ENCODE peak calls at places on chromosomes 16 and 17, in seven cellular contexts. H is fibroblast of the aortic adventitia, R is ascending aorta, J is NCI-H460, N is tibial artery, G is psoas muscle, Z is ELF-1. U is an unnamed sample.

GRCh38 chr16:14011006-14011405 is 60.1 kb upstream of the MRTFB start:
- DNase-seq in H (no peak), R (no peak), J (no peak), N (no peak), G (no peak), Z (no peak), U (no peak)

GRCh38 chr16:67029249-67030096 is 524 bp downstream of the CBFB start:
- DNase-seq in H (peak; percentile 60), R (no peak), J (no peak), N (peak; percentile 58), G (peak; percentile 68), Z (peak; percentile 52), U (peak; percentile 39)

GRCh38 chr17:32755045-32755805 is 121.7 kb downstream of the MYO1D start:
- DNase-seq in H (peak; percentile 78), R (no peak), J (peak; percentile 71), N (no peak), G (no peak), Z (no peak), U (no peak)

GRCh38 chr16:28040039-28040438 is 23.5 kb downstream of the GSG1L start:
- DNase-seq in H (no peak), R (no peak), J (no peak), N (no peak), G (no peak), Z (no peak), U (no peak)

GRCh38 chr17:31457391-31458234 is 66.1 kb downstream of the RAB11FIP4 start:
- DNase-seq in H (no peak), R (no peak), J (no peak), N (no peak), G (no peak), Z (peak; percentile 46), U (no peak)

GRCh38 chr17:34926661-34927060 is 34.6 kb downstream of the CCT6B start:
- DNase-seq in H (no peak), R (no peak), J (no peak), N (no peak), G (no peak), Z (no peak), U (no peak)

GRCh38 chr16:81632392-81633146 is 146.5 kb upstream of the PLCG2 start:
- DNase-seq in H (no peak), R (peak; percentile 50), J (no peak), N (no peak), G (no peak), Z (no peak), U (no peak)

GRCh38 chr17:49991409-49991808 is 3.6 kb downstream of the DLX3 start:
- DNase-seq in H (no peak), R (no peak), J (no peak), N (no peak), G (no peak), Z (no peak), U (peak; percentile 83)

GRCh38 chr16:27437946-27438345 is 36.0 kb downstream of the IL21R start:
- DNase-seq in H (no peak), R (no peak), J (no peak), N (no peak), G (no peak), Z (no peak), U (peak; percentile 52)

GRCh38 chr17:41065829-41066624 is at the start of gene KRTAP2-4:
- DNase-seq in H (peak; percentile 87), R (no peak), J (no peak), N (no peak), G (no peak), Z (no peak), U (no peak)

GRCh38 chr17:28865946-28866752 is 11.3 kb downstream of the ERAL1 start:
- DNase-seq in H (peak; percentile 48), R (no peak), J (no peak), N (no peak), G (no peak), Z (no peak), U (no peak)

GRCh38 chr16:81869326-81869725 is 90.2 kb downstream of the PLCG2 start:
- DNase-seq in H (no peak), R (no peak), J (no peak), N (no peak), G (no peak), Z (no peak), U (no peak)

GRCh38 chr17:75877752-75878173 is 618 bp downstream of the TRIM47 start:
- DNase-seq in H (peak; percentile 64), R (no peak), J (peak; percentile 69), N (peak; percentile 61), G (peak; percentile 76), Z (peak; percentile 83), U (no peak)

GRCh38 chr17:6793748-6794493 is 17.9 kb downstream of the FBXO39 start:
- DNase-seq in H (no peak), R (no peak), J (no peak), N (no peak), G (no peak), Z (no peak), U (no peak)

GRCh38 chr16:89102035-89102776 is 8.6 kb downstream of the ACSF3 start:
- DNase-seq in H (no peak), R (no peak), J (no peak), N (no peak), G (no peak), Z (peak; percentile 91), U (no peak)

GRCh38 chr16:58652741-58653140 is 23.1 kb upstream of the CNOT1 start:
- DNase-seq in H (peak; percentile 32), R (no peak), J (peak; percentile 58), N (no peak), G (no peak), Z (peak; percentile 90), U (no peak)

GRCh38 chr17:39235555-39236221 is 9.9 kb upstream of the STAC2 start:
- DNase-seq in H (peak; percentile 45), R (no peak), J (peak; percentile 59), N (no peak), G (no peak), Z (peak; percentile 93), U (no peak)

GRCh38 chr17:17387461-17388362 is 84.5 kb downstream of the NT5M start:
- DNase-seq in H (no peak), R (no peak), J (no peak), N (no peak), G (no peak), Z (peak; percentile 63), U (no peak)

GRCh38 chr17:81723651-81724209 is 11.6 kb downstream of the SLC25A10 start:
- DNase-seq in H (peak; percentile 37), R (no peak), J (no peak), N (no peak), G (no peak), Z (no peak), U (no peak)

GRCh38 chr17:40371261-40371929 is 6.9 kb upstream of the GJD3 start:
- DNase-seq in H (no peak), R (no peak), J (peak; percentile 48), N (no peak), G (no peak), Z (peak; percentile 33), U (peak; percentile 18)

GRCh38 chr16:2496223-2497115 is 17.3 kb upstream of the ATP6V0C start:
- DNase-seq in H (no peak), R (no peak), J (no peak), N (no peak), G (no peak), Z (no peak), U (no peak)

GRCh38 chr16:11092788-11093577 is 148.6 kb downstream of the CLEC16A start:
- DNase-seq in H (no peak), R (no peak), J (no peak), N (no peak), G (no peak), Z (no peak), U (no peak)

GRCh38 chr17:49388290-49388640 is 26.2 kb upstream of the ZNF652 start:
- DNase-seq in H (no peak), R (no peak), J (no peak), N (no peak), G (no peak), Z (no peak), U (no peak)

GRCh38 chr16:21659124-21659523 is 4.6 kb upstream of the OTOA start:
- DNase-seq in H (no peak), R (no peak), J (no peak), N (no peak), G (no peak), Z (no peak), U (no peak)